ENCODE peak calls at places on chromosomes 4 and X, in nine cellular contexts. I is GM13977; K is GM20000; Y is Panc1; H is LNCaP clone FGC; F is activated CD8-positive, alpha-beta T cell treated with anti-CD3 and anti-CD28 coated beads for 36 hours; J is hepatocyte; X is GM12865; M is cardiac fibroblast. N is an unnamed sample.

GRCh38 chr4:110119880-110120279 is 78.5 kb downstream of the ELOVL6 start:
- DNase-seq in H (no peak), K (no peak), Y (no peak), X (no peak), I (no peak), F (no peak), M (peak), J (no peak), N (no peak)

GRCh38 chr4:150039790-150040189 is 38.5 kb upstream of the DCLK2 start:
- DNase-seq in K (no peak), J (no peak), H (no peak), I (no peak), X (peak), M (no peak), F (no peak), Y (no peak), N (no peak)

GRCh38 chr4:40448875-40449274 is 113.7 kb downstream of the CHRNA9 start:
- DNase-seq in X (no peak), Y (no peak), J (peak), I (no peak), K (no peak), H (no peak), M (no peak), F (no peak), N (no peak)

GRCh38 chrX:331772-332495 is 13.3 kb upstream of the GTPBP6 start:
- DNase-seq in M (no peak), F (no peak), J (no peak), Y (no peak), K (no peak), H (no peak), X (no peak), I (no peak), N (no peak)

GRCh38 chr4:104015680-104016079 is 295.9 kb upstream of the TACR3 start:
- DNase-seq in Y (no peak), J (peak), F (no peak), I (peak), K (no peak), H (no peak), M (no peak), X (peak), N (no peak)

GRCh38 chr4:82372874-82373815 is 646 bp downstream of the HNRNPD start:
- DNase-seq in H (peak), I (peak), X (peak), F (peak), Y (no peak), M (peak), J (peak), K (peak), N (peak)

GRCh38 chrX:70169281-70169680 is 8.0 kb upstream of the DGAT2L6 start:
- DNase-seq in H (no peak), I (no peak), X (no peak), J (no peak), F (no peak), M (no peak), K (no peak), Y (no peak), N (no peak)

GRCh38 chr4:67883902-67884301 is at the start of gene TMPRSS11D:
- DNase-seq in K (no peak), I (no peak), X (no peak), H (no peak), J (no peak), Y (no peak), F (no peak), M (no peak), N (no peak)

GRCh38 chr4:173991814-173992213 is 291.7 kb downstream of the FBXO8 start:
- DNase-seq in F (no peak), I (no peak), X (no peak), K (no peak), Y (no peak), H (no peak), M (no peak), J (no peak), N (no peak)

GRCh38 chr4:33625762-33626161 is 2618.6 kb downstream of the ARAP2 start:
- DNase-seq in K (no peak), J (peak), F (no peak), H (no peak), Y (no peak), M (no peak), X (no peak), I (no peak), N (no peak)

GRCh38 chr4:37795796-37796195 is 30.7 kb upstream of the PGM2 start:
- DNase-seq in F (no peak), K (no peak), Y (no peak), J (no peak), H (no peak), M (no peak), I (no peak), X (no peak), N (no peak)

GRCh38 chr4:173752610-173753009 is 222.6 kb upstream of the HAND2 start:
- DNase-seq in F (peak), J (no peak), M (peak), H (peak), I (no peak), X (peak), K (peak), Y (no peak), N (peak)

GRCh38 chrX:71612256-71612655 is 6.1 kb downstream of the CXCR3 start:
- DNase-seq in Y (no peak), I (no peak), M (no peak), H (no peak), K (no peak), J (no peak), X (no peak), F (no peak), N (no peak)

GRCh38 chrX:123184858-123185251 is 777 bp downstream of the GRIA3 start:
- DNase-seq in J (peak), I (no peak), H (no peak), F (no peak), Y (no peak), M (no peak), X (no peak), K (no peak), N (peak)

GRCh38 chr4:80705311-80705710 is 325.2 kb upstream of the BMP3 start:
- DNase-seq in I (no peak), M (no peak), H (no peak), F (no peak), J (no peak), K (no peak), Y (no peak), X (no peak), N (no peak)

GRCh38 chrX:150704030-150704613 is 10.9 kb downstream of the MTMR1 start:
- DNase-seq in H (no peak), M (peak), Y (no peak), K (no peak), I (no peak), X (no peak), F (peak), J (no peak), N (no peak)

GRCh38 chr4:55947912-55948725 is 626 bp upstream of the CEP135 start:
- DNase-seq in K (peak), J (peak), Y (peak), M (peak), F (peak), X (peak), I (peak), H (no peak), N (peak)

GRCh38 chr4:52880994-52881393 is 18.9 kb downstream of the RASL11B start:
- DNase-seq in M (no peak), H (no peak), I (no peak), F (no peak), K (no peak), J (no peak), Y (no peak), X (no peak), N (no peak)

GRCh38 chrX:65406532-65406931 is 128.1 kb downstream of the LAS1L start:
- DNase-seq in Y (no peak), I (peak), M (no peak), X (peak), K (no peak), J (peak), F (peak), H (no peak), N (no peak)

GRCh38 chr4:98522603-98523395 is 135.6 kb downstream of the TSPAN5 start:
- DNase-seq in K (no peak), Y (peak), J (peak), I (no peak), X (no peak), H (no peak), F (no peak), M (peak), N (no peak)

GRCh38 chr4:138428611-138429010 is 186.5 kb upstream of the SLC7A11 start:
- DNase-seq in F (no peak), I (no peak), M (no peak), K (no peak), X (no peak), Y (no peak), J (no peak), H (no peak), N (no peak)

GRCh38 chrX:71989768-71990167 is 79.1 kb downstream of the NHSL2 start:
- DNase-seq in X (no peak), I (no peak), K (no peak), H (no peak), Y (no peak), M (peak), J (no peak), F (no peak), N (no peak)

GRCh38 chrX:119391279-119391678 is 7.9 kb upstream of the SLC25A43 start:
- DNase-seq in K (no peak), X (peak), H (no peak), J (no peak), M (peak), F (peak), Y (no peak), I (peak), N (no peak)

GRCh38 chrX:114782925-114783324 is 199.0 kb downstream of the HTR2C start:
- DNase-seq in H (no peak), K (no peak), X (no peak), F (no peak), Y (no peak), J (no peak), M (no peak), I (no peak), N (no peak)

GRCh38 chrX:97751735-97752134 is 868.0 kb downstream of the RPA4 start:
- DNase-seq in X (no peak), I (no peak), M (no peak), F (no peak), K (no peak), J (no peak), H (no peak), Y (no peak), N (no peak)

GRCh38 chrX:16429391-16429790 is 220.6 kb upstream of the S100G start:
- DNase-seq in H (no peak), K (no peak), X (no peak), M (peak), J (no peak), Y (no peak), I (no peak), F (no peak), N (no peak)

GRCh38 chr4:10917475-10918103 is 233.0 kb upstream of the CLNK start:
- DNase-seq in Y (no peak), I (no peak), H (peak), F (no peak), J (peak), X (no peak), M (no peak), K (no peak), N (no peak)

GRCh38 chr4:155889036-155889793 is 14.3 kb upstream of the TDO2 start:
- DNase-seq in H (no peak), X (peak), K (no peak), M (peak), F (no peak), I (no peak), Y (no peak), J (peak), N (no peak)

GRCh38 chrX:108224727-108225455 is 133.3 kb downstream of the ATG4A start:
- DNase-seq in M (peak), H (peak), I (peak), J (peak), K (peak), X (peak), Y (no peak), F (peak), N (peak)

GRCh38 chr4:78464265-78464664 is 87.3 kb upstream of the ANXA3 start:
- DNase-seq in I (no peak), Y (no peak), K (no peak), M (no peak), X (no peak), H (no peak), F (no peak), J (no peak), N (no peak)

DNA sequence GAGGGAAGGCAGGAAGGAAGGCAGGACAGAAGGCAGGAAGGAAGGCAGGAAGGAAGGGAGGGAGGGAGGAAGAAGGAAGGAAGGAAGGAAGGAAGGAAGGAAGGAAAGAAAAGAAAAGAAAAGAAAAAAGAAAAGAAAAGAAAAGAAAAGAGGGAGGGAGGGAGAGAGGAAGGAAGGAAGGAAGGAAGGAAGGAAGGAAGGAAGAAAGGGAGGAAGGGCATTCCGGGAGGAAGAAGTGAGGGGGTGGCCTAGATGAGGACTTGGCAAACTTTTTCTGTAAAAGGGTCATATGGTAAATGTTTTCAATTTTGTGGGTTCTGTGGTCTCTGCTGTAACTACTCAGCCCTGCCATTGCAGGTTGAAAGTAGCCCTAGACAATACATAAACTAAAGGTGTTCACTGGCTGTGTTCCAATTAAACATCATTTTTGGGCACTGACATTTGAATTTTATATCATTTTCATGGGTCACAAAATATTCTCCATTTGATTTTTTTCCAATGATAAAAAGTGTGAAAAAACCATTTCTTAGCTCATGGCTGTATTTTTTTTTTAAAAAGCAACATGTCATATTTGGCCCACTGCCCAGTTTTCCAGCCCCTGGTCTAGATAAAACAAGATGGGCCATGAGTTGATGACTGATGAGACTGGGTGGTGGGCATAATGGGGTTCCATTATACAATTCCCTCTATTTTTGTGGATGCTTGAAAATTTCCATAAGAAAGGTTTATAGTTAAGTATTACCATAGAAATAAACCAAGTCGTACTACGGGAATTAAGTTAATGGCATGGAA is 3.1 kb downstream of the ZNF630 start:
- DNase-seq in K (no peak), J (no peak), X (no peak), M (no peak), Y (no peak), F (no peak), H (no peak), I (no peak), N (no peak)
- TF ChIP-seq CTCF in K (no peak), J (no peak), X (no peak), M (no peak), Y (no peak), F (no peak), H (no peak), I (no peak), N (no peak)

GRCh38 chrX:82648062-82648461 is 860.0 kb upstream of the POU3F4 start:
- DNase-seq in Y (no peak), X (no peak), K (no peak), H (no peak), J (no peak), I (no peak), F (no peak), M (peak), N (no peak)
- TF ChIP-seq CTCF in Y (peak), X (no peak), K (no peak), H (peak), J (peak), I (no peak), F (no peak), M (no peak), N (no peak)

GRCh38 chrX:24175276-24175675 is 25.7 kb downstream of the ZFX start:
- DNase-seq in Y (no peak), H (no peak), F (no peak), X (peak), K (no peak), M (no peak), J (no peak), I (no peak), N (no peak)

GRCh38 chrX:24173115-24173847 is 23.8 kb downstream of the ZFX start:
- DNase-seq in F (no peak), J (no peak), H (no peak), I (no peak), X (no peak), K (no peak), M (no peak), Y (no peak), N (no peak)

GRCh38 chrX:24184018-24184417 is 34.5 kb downstream of the ZFX start:
- DNase-seq in J (no peak), H (no peak), Y (no peak), M (no peak), I (no peak), F (no peak), X (no peak), K (no peak), N (no peak)

GRCh38 chrX:24178441-24178840 is 28.9 kb downstream of the ZFX start:
- DNase-seq in Y (no peak), F (no peak), K (no peak), M (no peak), J (no peak), H (no peak), X (no peak), I (no peak), N (no peak)
- TF ChIP-seq CTCF in Y (no peak), F (no peak), K (no peak), M (no peak), J (no peak), H (no peak), X (no peak), I (no peak), N (no peak)

DNA sequence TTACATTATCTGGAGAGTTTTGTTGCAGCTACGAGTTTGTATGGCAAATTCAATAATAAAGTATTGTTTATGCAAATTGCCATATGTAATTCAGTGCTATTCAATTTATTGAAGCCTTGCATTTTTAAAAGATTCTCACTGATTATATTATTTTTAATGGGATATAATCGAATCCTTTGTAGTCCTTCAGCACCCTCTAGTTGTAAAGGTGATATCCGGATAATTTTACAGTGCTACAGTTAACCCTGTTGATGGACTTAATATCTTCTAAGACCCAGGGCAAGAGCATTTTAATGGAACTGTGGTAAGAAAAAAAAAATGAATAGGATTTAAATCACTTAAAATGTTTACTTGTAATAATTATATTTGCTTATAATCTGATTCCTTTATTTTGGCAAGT is 48.5 kb upstream of the GRIA2 start:
- DNase-seq in Y (no peak), I (no peak), F (no peak), X (no peak), J (no peak), H (no peak), K (no peak), M (peak), N (no peak)
- TF ChIP-seq CTCF in Y (peak), I (no peak), F (no peak), X (no peak), J (peak), H (peak), K (no peak), M (peak), N (no peak)

DNA sequence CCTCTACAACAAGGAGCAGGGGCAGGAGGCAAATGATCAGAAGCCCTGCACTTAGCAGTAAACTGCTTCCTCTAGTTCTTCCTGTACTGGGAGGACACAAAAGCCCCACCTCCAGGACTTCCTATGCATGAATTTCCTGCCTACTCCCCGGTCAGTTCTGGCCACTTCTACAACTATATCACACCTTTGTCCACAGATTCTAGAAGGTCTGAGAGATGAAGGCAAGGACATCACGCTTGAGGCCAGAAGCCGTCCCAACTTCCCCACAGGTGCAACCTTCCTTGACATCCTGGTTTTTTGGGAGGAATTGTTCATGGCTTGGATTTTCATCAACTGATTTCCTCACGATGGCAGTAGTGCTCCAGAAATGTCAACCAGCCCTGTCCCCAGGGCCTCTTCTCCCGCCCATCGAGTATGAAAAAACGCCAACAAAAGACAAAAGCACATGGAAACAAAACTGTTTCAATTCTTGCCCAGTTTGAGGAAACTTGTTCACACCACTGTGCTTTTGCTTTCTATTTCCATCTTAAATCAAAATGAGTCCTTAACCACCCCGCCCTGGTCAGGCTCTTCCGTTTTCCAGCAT is 206.5 kb upstream of the STK26 start:
- DNase-seq in Y (no peak), X (peak), F (peak), I (peak), H (no peak), J (no peak), M (no peak), K (peak), N (no peak)
- TF ChIP-seq CTCF in Y (peak), X (no peak), F (no peak), I (peak), H (peak), J (no peak), M (no peak), K (no peak), N (no peak)

GRCh38 chr4:126593626-126594025 is 1039.1 kb upstream of the INTU start:
- DNase-seq in K (no peak), F (no peak), Y (no peak), X (no peak), I (no peak), J (no peak), M (no peak), H (no peak), N (no peak)

GRCh38 chr4:126595643-126596042 is 1037.1 kb upstream of the INTU start:
- DNase-seq in M (no peak), J (no peak), Y (no peak), K (no peak), H (no peak), X (no peak), F (no peak), I (no peak), N (no peak)

GRCh38 chr4:126591583-126591982 is 1041.2 kb upstream of the INTU start:
- DNase-seq in H (no peak), M (no peak), K (no peak), Y (no peak), J (no peak), X (no peak), F (no peak), I (no peak), N (no peak)

GRCh38 chr4:126592088-126592487 is 1040.7 kb upstream of the INTU start:
- DNase-seq in J (peak), F (no peak), H (no peak), I (no peak), X (no peak), Y (no peak), K (no peak), M (no peak), N (no peak)
- TF ChIP-seq CTCF in J (peak), F (no peak), H (peak), I (no peak), X (no peak), Y (peak), K (no peak), M (peak), N (peak)

GRCh38 chr4:23932935-23933334 is 43.1 kb upstream of the PPARGC1A start:
- DNase-seq in K (no peak), F (no peak), M (peak), I (no peak), J (peak), X (no peak), Y (no peak), H (no peak), N (no peak)

GRCh38 chr4:23934915-23935314 is 45.1 kb upstream of the PPARGC1A start:
- DNase-seq in X (no peak), H (no peak), K (no peak), F (no peak), Y (no peak), I (no peak), J (peak), M (peak), N (no peak)

GRCh38 chr4:23931489-23931830 is 41.6 kb upstream of the PPARGC1A start:
- DNase-seq in M (no peak), I (no peak), K (no peak), J (peak), F (no peak), Y (no peak), H (no peak), X (no peak), N (no peak)

GRCh38 chr4:23932186-23932585 is 42.3 kb upstream of the PPARGC1A start:
- DNase-seq in F (no peak), X (no peak), H (no peak), K (no peak), Y (no peak), M (no peak), J (no peak), I (no peak), N (no peak)

GRCh38 chr4:23934223-23934622 is 44.4 kb upstream of the PPARGC1A start:
- DNase-seq in X (no peak), H (no peak), F (no peak), M (no peak), I (no peak), Y (no peak), J (no peak), K (no peak), N (no peak)
- TF ChIP-seq CTCF in X (no peak), H (no peak), F (no peak), M (no peak), I (no peak), Y (no peak), J (no peak), K (no peak), N (no peak)